ENCODE peak calls at places on chromosomes 3 and 15, in four cellular contexts. P, H, V and E are unnamed samples.

GRCh38 chr3:152328841-152329240 is 60.1 kb downstream of the MBNL1 start:
- DNase-seq in P (peak; percentile 92), H (no peak), V (no peak), E (no peak)

GRCh38 chr3:69368129-69368741 is 17.7 kb downstream of the FRMD4B start:
- DNase-seq in P (peak; percentile 57), H (no peak), V (no peak), E (no peak)

GRCh38 chr3:33746412-33747116 is 28.5 kb upstream of the CLASP2 start:
- DNase-seq in P (no peak), H (no peak), V (no peak), E (no peak)

GRCh38 chr3:131356006-131356405 is 25.6 kb upstream of the NUDT16 start:
- DNase-seq in P (no peak), H (no peak), V (no peak), E (no peak)

GRCh38 chr15:25713736-25714537 is 149.2 kb downstream of the ATP10A start:
- DNase-seq in P (no peak), H (no peak), V (no peak), E (no peak)

GRCh38 chr15:55829826-55830225 is 86.9 kb upstream of the PRTG start:
- DNase-seq in P (peak; percentile 8), H (no peak), V (no peak), E (no peak)

GRCh38 chr15:69403611-69404010 is 10.5 kb upstream of the KIF23 start:
- DNase-seq in P (peak; percentile 81), H (no peak), V (no peak), E (no peak)

GRCh38 chr3:33061782-33062181 is 35.2 kb downstream of the GLB1 start:
- DNase-seq in P (peak; percentile 44), H (no peak), V (no peak), E (no peak)

GRCh38 chr15:27796405-27797085 is 302.6 kb downstream of the OCA2 start:
- DNase-seq in P (no peak), H (no peak), V (no peak), E (no peak)

GRCh38 chr15:97909291-97909891 is 51.1 kb upstream of the ARRDC4 start:
- DNase-seq in P (peak; percentile 50), H (peak; percentile 43), V (peak; percentile 63), E (peak; percentile 75)

GRCh38 chr3:126050626-126051025 is 33.3 kb downstream of the SLC41A3 start:
- DNase-seq in P (no peak), H (no peak), V (no peak), E (no peak)

GRCh38 chr3:13896473-13897154 is 16.7 kb upstream of the WNT7A start:
- DNase-seq in P (peak; percentile 44), H (no peak), V (peak; percentile 64), E (peak; percentile 72)

GRCh38 chr3:58392191-58392590 is 41.4 kb downstream of the PDHB start:
- DNase-seq in P (peak; percentile 34), H (no peak), V (no peak), E (no peak)

GRCh38 chr3:169400205-169400604 is 263.3 kb downstream of the MECOM start:
- DNase-seq in P (no peak), H (no peak), V (no peak), E (no peak)

GRCh38 chr15:92049290-92050008 is 195.9 kb downstream of the SLCO3A1 start:
- DNase-seq in P (no peak), H (no peak), V (no peak), E (no peak)

GRCh38 chr15:41417418-41417811 is 520 bp downstream of the RTF1 start:
- DNase-seq in P (peak; percentile 63), H (no peak), V (no peak), E (peak; percentile 36)

GRCh38 chr15:71588746-71589145 is 221.6 kb upstream of the NR2E3 start:
- DNase-seq in P (peak; percentile 79), H (no peak), V (no peak), E (no peak)

GRCh38 chr3:184004483-184004882 is 13.2 kb downstream of the ABCC5 start:
- DNase-seq in P (peak; percentile 51), H (no peak), V (no peak), E (no peak)

GRCh38 chr3:29537889-29538609 is 257.2 kb downstream of the RBMS3 start:
- DNase-seq in P (no peak), H (no peak), V (no peak), E (no peak)

GRCh38 chr3:67601385-67601784 is 53.0 kb downstream of the SUCLG2 start:
- DNase-seq in P (no peak), H (no peak), V (no peak), E (no peak)

DNA sequence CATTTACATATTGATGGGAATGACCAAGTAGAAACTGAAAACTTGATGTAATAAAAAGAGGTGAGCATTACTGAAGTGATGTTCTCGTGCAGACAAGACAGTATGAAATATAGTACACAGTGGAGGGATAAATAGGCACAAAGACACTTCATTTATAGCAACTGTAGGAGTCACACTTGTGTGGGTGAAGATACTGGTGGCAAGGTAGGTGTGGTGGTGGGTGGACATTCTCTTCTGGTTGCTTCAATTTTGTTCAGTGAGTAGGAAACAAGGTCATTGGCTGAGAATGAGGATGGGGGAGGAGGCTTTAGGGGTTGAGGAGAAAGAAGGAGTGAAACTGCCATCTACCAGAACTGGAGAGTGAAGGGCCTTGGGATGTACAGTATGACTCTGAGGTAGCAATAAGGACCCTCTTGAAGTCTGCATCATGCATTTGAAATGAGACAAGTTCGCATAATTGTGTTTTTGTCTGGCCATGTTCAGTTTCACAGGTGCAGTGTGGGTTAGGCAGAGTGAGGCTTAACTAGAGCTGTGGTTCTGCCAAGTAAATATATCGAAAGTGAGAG is 6.6 kb downstream of the CPNE9 start:
- DNase-seq in P (no peak), H (no peak), V (no peak), E (no peak)
- H2AFZ ChIP-seq in P (no peak overlapping the region), H (no peak overlapping the region), V (no peak overlapping the region), E (no peak overlapping the region)

GRCh38 chr15:67039349-67040075 is 25.9 kb upstream of the SMAD3 start:
- DNase-seq in P (no peak), H (no peak), V (peak; percentile 52), E (peak; percentile 71)

GRCh38 chr15:67037694-67038093 is 27.7 kb upstream of the SMAD3 start:
- DNase-seq in P (no peak), H (no peak), V (no peak), E (no peak)

GRCh38 chr15:67042490-67043181 is 22.8 kb upstream of the SMAD3 start:
- DNase-seq in P (peak; percentile 68), H (no peak), V (no peak), E (no peak)

GRCh38 chr15:67038721-67039120 is 26.7 kb upstream of the SMAD3 start:
- DNase-seq in P (no peak), H (no peak), V (no peak), E (no peak)

GRCh38 chr15:67040277-67040676 is 25.1 kb upstream of the SMAD3 start:
- DNase-seq in P (no peak), H (no peak), V (no peak), E (no peak)
- H2BK12ac ChIP-seq in P (peak overlapping the region; percentile 45), H (peak overlapping the region; percentile 21), V (peak overlapping the region; percentile 97), E (no peak overlapping the region)

GRCh38 chr15:67063689-67064606 is 1.5 kb upstream of the SMAD3 start:
- DNase-seq in P (peak; percentile 80), H (peak; percentile 77), V (peak; percentile 54), E (peak; percentile 84)
- H2AFZ ChIP-seq in P (no peak overlapping the region), H (peak overlapping the region; percentile 6), V (peak overlapping the region; percentile 90), E (no peak overlapping the region)

DNA sequence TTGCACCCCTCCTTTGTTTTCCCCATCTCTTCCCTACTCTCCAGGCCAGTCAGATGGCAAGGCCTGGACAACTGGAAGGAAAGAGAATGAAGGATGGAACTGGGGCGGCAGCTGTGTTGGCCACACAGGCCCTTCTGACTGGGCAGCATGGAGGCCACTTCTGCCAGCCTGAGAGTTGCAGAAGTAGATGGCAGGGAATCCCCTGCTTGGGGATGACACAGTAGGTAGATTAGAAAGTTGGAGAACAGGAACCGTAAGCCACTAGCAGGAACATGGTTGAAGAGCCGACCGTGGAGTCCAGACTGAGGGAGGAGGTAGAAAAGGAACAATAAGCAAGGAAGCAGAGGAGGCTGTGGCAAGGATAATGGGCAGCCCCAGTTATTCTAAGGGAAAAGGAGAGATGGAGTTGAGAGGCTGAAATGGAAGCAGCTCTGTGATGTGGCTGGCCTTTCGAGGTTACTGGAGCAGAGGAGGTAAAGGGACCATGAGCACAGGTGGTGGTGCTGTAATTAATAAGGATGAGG is 26.3 kb upstream of the ZNF774 start:
- DNase-seq in P (no peak), H (no peak), V (no peak), E (no peak)
- H2BK12ac ChIP-seq in P (no peak overlapping the region), H (no peak overlapping the region), V (no peak overlapping the region), E (no peak overlapping the region)

DNA sequence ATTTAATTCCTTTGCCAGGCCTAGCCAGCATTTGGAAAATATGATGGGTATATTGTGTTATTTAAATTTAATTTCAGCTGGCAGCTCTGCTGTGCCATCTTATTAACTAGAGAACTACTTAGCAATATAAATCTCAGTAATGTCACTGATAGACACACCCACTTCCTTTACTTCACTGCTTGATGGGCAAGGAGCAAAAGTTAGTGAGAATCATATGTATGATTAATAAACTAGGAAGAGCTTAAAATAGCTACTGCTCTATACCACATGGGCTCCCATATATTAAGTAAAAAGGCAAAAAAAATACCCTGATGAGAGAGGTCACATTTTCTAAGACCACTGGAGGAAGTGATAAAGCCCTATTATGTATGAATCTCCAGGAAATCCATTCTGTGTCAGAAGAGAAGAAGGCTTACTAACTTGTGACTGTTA is 1234.1 kb upstream of the ALCAM start:
- DNase-seq in P (peak; percentile 7), H (no peak), V (no peak), E (no peak)
- H2AFZ ChIP-seq in P (no peak overlapping the region), H (no peak overlapping the region), V (peak overlapping the region; percentile 64), E (no peak overlapping the region)

DNA sequence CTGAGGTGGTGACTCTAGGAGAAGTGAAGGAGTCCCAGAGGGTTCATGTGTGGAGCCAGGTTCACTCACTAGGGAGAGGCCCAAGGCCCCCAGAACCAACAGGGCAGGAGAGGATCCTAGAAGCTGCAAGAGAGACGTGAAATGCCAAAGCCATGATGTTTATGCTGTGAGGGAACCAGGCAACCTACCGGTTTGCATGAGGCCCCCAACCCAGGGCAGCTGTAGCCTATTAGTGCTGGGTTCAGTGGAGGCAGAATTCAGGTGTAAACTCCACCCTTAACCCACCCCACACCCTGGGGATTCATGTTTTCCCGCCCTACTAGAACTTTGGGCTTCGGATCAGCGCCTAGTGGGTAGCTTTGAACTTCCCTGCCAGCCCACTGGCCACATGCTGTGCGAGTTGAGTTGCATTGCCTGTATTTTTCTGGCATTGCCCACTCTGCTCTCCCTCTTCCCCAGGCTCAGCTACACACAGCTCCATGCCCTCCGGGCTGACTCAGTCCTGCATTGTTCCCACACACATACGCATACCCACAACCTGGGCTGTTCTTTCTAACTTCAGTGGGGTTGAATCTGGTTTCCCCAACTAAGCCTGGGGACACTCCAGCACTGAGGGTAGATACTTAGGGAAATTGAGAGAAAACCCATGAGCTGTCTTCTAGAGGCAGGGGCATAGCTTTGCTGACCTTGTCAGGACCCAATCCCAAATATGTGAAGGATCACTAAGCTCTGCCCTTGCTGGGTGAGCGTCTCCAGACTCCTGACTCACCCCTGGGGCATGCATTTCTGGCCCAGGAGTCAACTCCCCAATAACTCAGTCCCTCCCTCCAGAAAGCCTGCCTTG is 2.0 kb upstream of the ZBTB47 start:
- DNase-seq in P (peak; percentile 63), H (no peak), V (no peak), E (peak; percentile 40)
- H2BK12ac ChIP-seq in P (peak overlapping the region; percentile 1), H (peak overlapping the region; percentile 39), V (no peak overlapping the region), E (no peak overlapping the region)